ENCODE peak calls at places on chromosomes 6 and 20, in four cellular contexts. S is H1, F is mesendoderm, P is H9. R is an unnamed sample.

GRCh38 chr6:158703121-158703839 is 53.4 kb downstream of the SYTL3 start:
- DNase-seq in P (no peak), S (no peak), F (no peak), R (no peak)

GRCh38 chr6:30443657-30444450 is 45.5 kb upstream of the HLA-E start:
- DNase-seq in F (no peak), P (no peak), S (no peak), R (peak)

GRCh38 chr6:35449287-35449881 is 2.8 kb upstream of the FANCE start:
- DNase-seq in P (no peak), F (peak), S (peak), R (peak)

GRCh38 chr6:149965191-149966020 is 1.7 kb downstream of the ULBP1 start:
- DNase-seq in P (no peak), F (peak), S (peak), R (no peak)

GRCh38 chr6:36123270-36124139 is 6.8 kb upstream of the MAPK13 start:
- DNase-seq in S (peak), F (peak), P (peak), R (peak)

GRCh38 chr6:138891255-138891986 is 95.5 kb downstream of the ECT2L start:
- DNase-seq in F (peak), S (no peak), P (no peak), R (peak)

GRCh38 chr20:10705801-10706459 is 32.1 kb upstream of the JAG1 start:
- DNase-seq in P (no peak), S (no peak), F (no peak), R (no peak)

GRCh38 chr6:144284753-144285547 is at the start of gene UTRN:
- DNase-seq in P (peak), S (peak), F (peak), R (peak)

GRCh38 chr6:122839906-122840305 is 50.8 kb downstream of the SMPDL3A start:
- DNase-seq in S (no peak), F (no peak), P (no peak), R (no peak)

GRCh38 chr6:31010393-31011060 is at the start of gene MUC22:
- DNase-seq in S (no peak), P (no peak), F (no peak), R (peak)

GRCh38 chr6:107386340-107386739 is 73.0 kb downstream of the PDSS2 start:
- DNase-seq in F (no peak), S (no peak), P (no peak), R (no peak)

GRCh38 chr6:135321012-135321621 is 140.0 kb downstream of the MYB start:
- DNase-seq in F (peak), P (no peak), S (no peak), R (no peak)

GRCh38 chr6:127464881-127465459 is 5.8 kb upstream of the KIAA0408 start:
- DNase-seq in P (peak), F (peak), S (peak), R (peak)

GRCh38 chr20:24160563-24161355 is 172.2 kb upstream of the GGTLC1 start:
- DNase-seq in S (peak), P (peak), F (peak), R (peak)

GRCh38 chr6:148530976-148531375 is 188.3 kb downstream of the SASH1 start:
- DNase-seq in F (no peak), S (no peak), P (no peak), R (peak)

GRCh38 chr6:45864651-45865050 is 151.0 kb downstream of the CLIC5 start:
- DNase-seq in S (no peak), P (no peak), F (peak), R (no peak)

GRCh38 chr6:154478691-154479090 is 31.8 kb downstream of the CNKSR3 start:
- DNase-seq in P (no peak), S (no peak), F (no peak), R (no peak)

GRCh38 chr6:324729-325125 is 32.4 kb downstream of the DUSP22 start:
- DNase-seq in F (peak), P (no peak), S (no peak), R (no peak)

GRCh38 chr20:4633780-4634179 is 87.9 kb upstream of the PRND start:
- DNase-seq in S (no peak), F (peak), P (no peak), R (peak)

GRCh38 chr6:56933650-56934049 is 21.3 kb upstream of the BEND6 start:
- DNase-seq in F (no peak), P (no peak), S (no peak), R (no peak)

GRCh38 chr6:118776607-118777549 is 117.1 kb upstream of the ASF1A start:
- DNase-seq in F (peak), P (peak), S (peak), R (peak)

GRCh38 chr6:164695896-164696295 is 613.5 kb downstream of the C6orf118 start:
- DNase-seq in F (no peak), P (no peak), S (no peak), R (no peak)

GRCh38 chr6:95071464-95071863 is 505.9 kb upstream of the MANEA start:
- DNase-seq in P (no peak), F (no peak), S (no peak), R (no peak)

GRCh38 chr6:3088446-3088845 is 20.2 kb downstream of the RIPK1 start:
- DNase-seq in S (no peak), P (no peak), F (no peak), R (peak)

GRCh38 chr6:39731565-39731964 is 6.4 kb upstream of the KIF6 start:
- DNase-seq in S (no peak), P (peak), F (peak), R (no peak)

GRCh38 chr6:149935246-149935645 is 6.6 kb upstream of the ULBP2 start:
- DNase-seq in F (no peak), P (no peak), S (no peak), R (peak)

GRCh38 chr6:89131599-89131998 is 13.7 kb upstream of the SRSF12 start:
- DNase-seq in P (no peak), F (no peak), S (no peak), R (no peak)

GRCh38 chr6:110816677-110817076 is 1.4 kb upstream of the CDK19 start:
- DNase-seq in S (no peak), P (no peak), F (no peak), R (no peak)

GRCh38 chr20:62499758-62500236 is 24.0 kb upstream of the GATA5 start:
- DNase-seq in S (no peak), F (no peak), P (no peak), R (no peak)

GRCh38 chr6:99912657-99913056 is 81.4 kb downstream of the MCHR2 start:
- DNase-seq in S (no peak), F (no peak), P (no peak), R (no peak)

GRCh38 chr6:163485388-163485851 is 70.9 kb downstream of the QKI start:
- DNase-seq in F (no peak), S (no peak), P (no peak), R (peak)

GRCh38 chr6:11427827-11428245 is 109.7 kb upstream of the TMEM170B start:
- DNase-seq in P (no peak), S (no peak), F (no peak), R (peak)

GRCh38 chr20:4038676-4039075 is 23.3 kb upstream of the RNF24 start:
- DNase-seq in P (no peak), S (peak), F (no peak), R (no peak)

GRCh38 chr6:96781557-96781956 is 55.7 kb downstream of the GPR63 start:
- DNase-seq in S (no peak), P (no peak), F (no peak), R (no peak)

GRCh38 chr6:56288347-56288746 is 41.0 kb upstream of the COL21A1 start:
- DNase-seq in P (no peak), S (no peak), F (no peak), R (no peak)

GRCh38 chr6:10763006-10763405 is 15.4 kb downstream of the TMEM14B start:
- DNase-seq in F (no peak), P (no peak), S (no peak), R (peak)

DNA sequence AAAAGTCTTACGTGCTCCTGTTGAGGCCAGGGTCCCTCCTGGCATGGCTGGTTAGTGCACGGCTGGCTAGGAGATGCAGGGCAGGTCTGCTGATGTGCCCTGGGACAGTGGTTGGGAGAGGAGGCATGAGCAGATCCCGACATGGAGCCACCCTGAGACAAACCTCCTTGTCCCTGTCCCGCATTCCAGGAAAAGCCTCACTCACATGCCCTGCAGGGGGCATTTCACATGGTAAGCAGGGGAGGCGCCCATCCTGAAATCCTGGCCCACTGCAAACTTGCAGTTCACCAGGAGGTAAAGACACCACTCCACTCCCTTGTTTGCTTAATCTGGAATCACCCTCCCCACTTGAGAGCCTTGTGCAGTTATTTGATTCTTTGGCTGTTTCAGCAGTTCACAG is 116.7 kb upstream of the SLC24A3 start:
- DNase-seq in S (peak), F (peak), P (peak), R (no peak)
- H3K18ac ChIP-seq in S (peak), F (no peak), P (no peak), R (no peak)

DNA sequence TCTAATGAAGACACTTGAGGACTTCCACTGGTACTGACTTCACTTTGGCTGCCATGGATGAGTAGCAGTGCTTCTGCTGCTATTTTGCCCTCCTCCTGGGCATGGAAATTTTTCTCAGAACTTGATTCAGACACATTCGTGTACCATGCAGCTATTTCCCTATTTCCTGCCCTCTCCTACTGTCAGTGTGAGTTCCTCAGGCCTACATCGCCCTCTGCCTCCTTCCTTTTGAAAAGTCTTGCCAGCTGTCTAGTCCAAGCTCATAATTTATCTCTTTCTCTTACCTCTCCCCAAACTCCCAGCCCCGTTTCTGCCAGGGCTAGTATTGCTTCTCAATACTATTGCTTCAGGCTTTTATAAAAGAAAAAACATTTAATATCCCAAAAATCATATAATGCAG is 470.2 kb downstream of the ADGRB3 start:
- DNase-seq in S (no peak), P (peak), F (peak), R (no peak)
- H3K56ac ChIP-seq in S (no peak), P (no peak), F (no peak), R (no peak)

DNA sequence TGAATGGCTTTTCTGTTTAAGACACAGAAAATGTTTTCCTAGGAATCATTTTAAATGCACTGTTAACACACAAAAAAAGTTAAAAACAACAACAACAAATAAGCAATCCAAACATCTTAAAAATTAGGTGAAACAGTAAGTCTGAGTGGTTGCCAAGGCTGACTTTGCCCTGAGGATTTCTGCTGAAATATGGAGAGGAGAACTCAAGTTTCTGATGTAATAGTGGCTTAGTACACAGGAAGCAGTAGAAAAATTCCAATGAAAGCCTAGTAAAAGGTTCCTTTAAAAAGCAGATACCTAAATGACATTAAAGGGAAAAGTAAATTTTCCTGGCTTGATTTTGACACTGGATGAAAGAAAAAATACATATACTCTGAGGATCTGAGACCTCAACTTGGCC is 184.2 kb downstream of the EPM2A start:
- DNase-seq in S (no peak), P (no peak), F (no peak), R (peak)
- H3K4ac ChIP-seq in S (no peak), P (no peak), F (no peak), R (no peak)

GRCh38 chr6:76165471-76166221 is 93.2 kb upstream of the IMPG1 start:
- DNase-seq in P (no peak), F (no peak), S (no peak), R (no peak)
- H3K18ac ChIP-seq in P (no peak), F (no peak), S (no peak), R (no peak)

GRCh38 chr6:25202505-25202904 is 76.7 kb upstream of the CARMIL1 start:
- DNase-seq in F (no peak), S (no peak), P (no peak), R (peak)

GRCh38 chr6:25205629-25206028 is 73.5 kb upstream of the CARMIL1 start:
- DNase-seq in S (no peak), P (no peak), F (no peak), R (no peak)
- H3K56ac ChIP-seq in S (no peak), P (no peak), F (no peak), R (no peak)

GRCh38 chr20:50460115-50460607 is 50.0 kb upstream of the PTPN1 start:
- DNase-seq in F (no peak), P (no peak), S (no peak), R (no peak)
- H3K4ac ChIP-seq in F (no peak), P (no peak), S (no peak), R (peak)

DNA sequence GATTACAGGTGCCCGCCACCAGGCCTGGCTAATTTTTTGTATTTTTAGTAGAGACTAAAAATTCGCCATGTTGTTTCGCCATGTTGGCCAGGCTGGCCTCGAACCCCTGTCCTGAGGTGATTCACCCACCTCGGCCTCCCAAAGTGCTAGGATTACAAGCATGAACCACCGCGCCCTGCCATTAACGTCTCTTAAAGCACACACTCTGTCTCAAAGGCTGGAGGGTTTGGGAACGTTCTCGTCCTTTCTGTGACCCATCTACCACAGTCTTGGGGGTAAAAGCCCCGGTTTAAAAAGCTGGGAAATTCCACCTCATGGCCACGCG is 57.8 kb upstream of the ARID1B start:
- DNase-seq in S (no peak), P (no peak), F (no peak), R (no peak)
- H3K18ac ChIP-seq in S (peak), P (peak), F (peak), R (peak)

GRCh38 chr20:48489656-48490055 is 338.1 kb downstream of the PREX1 start:
- DNase-seq in F (no peak), S (no peak), P (no peak), R (no peak)
- H3K56ac ChIP-seq in F (no peak), S (no peak), P (no peak), R (no peak)

R was measured in IMR-90.